ENCODE peak calls at places on chromosomes 13 and 19, in four cellular contexts. K is neural progenitor cell, O is GM10248, S is AG04450. V is an unnamed sample.

GRCh38 chr13:39776439-39776838 is 121.0 kb downstream of the COG6 start:
- DNase-seq in K (no peak), S (peak), O (peak), V (peak)

GRCh38 chr19:56806639-56807038 is 33.9 kb downstream of the PEG3 start:
- DNase-seq in O (no peak), K (no peak), S (no peak), V (no peak)

GRCh38 chr19:56110515-56111448 is 10.3 kb downstream of the ZNF787 start:
- DNase-seq in O (no peak), S (no peak), K (peak), V (no peak)

GRCh38 chr13:50448535-50448981 is 394.9 kb downstream of the DLEU7 start:
- DNase-seq in K (no peak), S (no peak), O (no peak), V (no peak)

GRCh38 chr13:114118763-114119123 is 13.7 kb downstream of the RASA3 start:
- DNase-seq in O (no peak), K (no peak), S (no peak), V (peak)

GRCh38 chr19:48556825-48557224 is 4.9 kb downstream of the SULT2B1 start:
- DNase-seq in K (no peak), S (no peak), O (no peak), V (no peak)

GRCh38 chr19:36489920-36490415 is 607 bp upstream of the ZNF566 start:
- DNase-seq in S (peak), K (peak), O (peak), V (peak)

GRCh38 chr19:3821857-3822364 is 35.7 kb upstream of the MATK start:
- DNase-seq in O (peak), K (peak), S (no peak), V (peak)

GRCh38 chr13:23788459-23788858 is 100.7 kb downstream of the MIPEP start:
- DNase-seq in K (no peak), O (no peak), S (no peak), V (no peak)

GRCh38 chr19:35404879-35405622 is 34.2 kb downstream of the GPR42 start:
- DNase-seq in S (peak), O (peak), K (peak), V (peak)

GRCh38 chr13:25170554-25171107 is 1.5 kb downstream of the AMER2 start:
- DNase-seq in S (no peak), K (peak), O (no peak), V (peak)

GRCh38 chr13:113837554-113838355 is 26.1 kb downstream of the GAS6 start:
- DNase-seq in S (peak), O (no peak), K (no peak), V (no peak)

GRCh38 chr13:20142927-20143480 is 17.8 kb downstream of the GJA3 start:
- DNase-seq in K (no peak), O (no peak), S (no peak), V (no peak)

GRCh38 chr13:35917252-35917941 is 213.8 kb downstream of the DCLK1 start:
- DNase-seq in O (no peak), S (no peak), K (no peak), V (no peak)

GRCh38 chr19:5851302-5851701 is at the start of gene FUT3:
- DNase-seq in S (no peak), K (no peak), O (no peak), V (no peak)

GRCh38 chr13:51230473-51231105 is 8.4 kb downstream of the FAM124A start:
- DNase-seq in S (no peak), K (no peak), O (no peak), V (no peak)

GRCh38 chr19:7743425-7743841 is 3.9 kb downstream of the CD209 start:
- DNase-seq in S (no peak), O (peak), K (no peak), V (peak)

GRCh38 chr13:97346561-97347254 is 87.3 kb upstream of the RAP2A start:
- DNase-seq in K (no peak), O (no peak), S (no peak), V (no peak)

GRCh38 chr13:99749627-99750026 is 221.9 kb downstream of the ZIC5 start:
- DNase-seq in K (peak), S (no peak), O (no peak), V (no peak)

GRCh38 chr19:6424190-6424938 is at the start of gene KHSRP:
- DNase-seq in S (no peak), O (no peak), K (peak), V (peak)

GRCh38 chr19:58350001-58350801 is 3.1 kb downstream of the A1BG start:
- DNase-seq in K (no peak), O (no peak), S (no peak), V (no peak)

GRCh38 chr13:84574851-84575250 is 692.6 kb upstream of the SLITRK1 start:
- DNase-seq in O (no peak), S (no peak), K (no peak), V (no peak)

GRCh38 chr19:3849092-3849491 is 19.7 kb downstream of the ZFR2 start:
- DNase-seq in O (no peak), K (peak), S (no peak), V (peak)

GRCh38 chr13:111981446-111982165 is 85.3 kb upstream of the SOX1 start:
- DNase-seq in S (no peak), O (no peak), K (no peak), V (no peak)

GRCh38 chr13:52010890-52011689 is at the start of gene ATP7B:
- DNase-seq in K (peak), O (peak), S (no peak), V (peak)

GRCh38 chr13:59435024-59435423 is 728.7 kb downstream of the DIAPH3 start:
- DNase-seq in O (no peak), K (no peak), S (no peak), V (no peak)

GRCh38 chr19:6235031-6235951 is 44.5 kb downstream of the MLLT1 start:
- DNase-seq in S (no peak), O (no peak), K (no peak), V (no peak)

GRCh38 chr19:12884926-12885748 is 1.9 kb downstream of the KLF1 start:
- DNase-seq in K (peak), O (peak), S (no peak), V (peak)

GRCh38 chr19:860481-861098 is 1.1 kb downstream of the CFD start:
- DNase-seq in K (peak), S (peak), O (peak), V (peak)

GRCh38 chr19:44529541-44529940 is at the start of gene CEACAM20:
- DNase-seq in O (no peak), S (no peak), K (no peak), V (no peak)

GRCh38 chr19:44527554-44527953 is 1.9 kb downstream of the CEACAM20 start:
- DNase-seq in K (no peak), S (no peak), O (no peak), V (no peak)

GRCh38 chr19:44530777-44531176 is 1.3 kb upstream of the CEACAM20 start:
- DNase-seq in S (no peak), O (no peak), K (no peak), V (no peak)

GRCh38 chr19:44521370-44521769 is 8.1 kb downstream of the CEACAM20 start:
- DNase-seq in K (no peak), O (no peak), S (no peak), V (no peak)

DNA sequence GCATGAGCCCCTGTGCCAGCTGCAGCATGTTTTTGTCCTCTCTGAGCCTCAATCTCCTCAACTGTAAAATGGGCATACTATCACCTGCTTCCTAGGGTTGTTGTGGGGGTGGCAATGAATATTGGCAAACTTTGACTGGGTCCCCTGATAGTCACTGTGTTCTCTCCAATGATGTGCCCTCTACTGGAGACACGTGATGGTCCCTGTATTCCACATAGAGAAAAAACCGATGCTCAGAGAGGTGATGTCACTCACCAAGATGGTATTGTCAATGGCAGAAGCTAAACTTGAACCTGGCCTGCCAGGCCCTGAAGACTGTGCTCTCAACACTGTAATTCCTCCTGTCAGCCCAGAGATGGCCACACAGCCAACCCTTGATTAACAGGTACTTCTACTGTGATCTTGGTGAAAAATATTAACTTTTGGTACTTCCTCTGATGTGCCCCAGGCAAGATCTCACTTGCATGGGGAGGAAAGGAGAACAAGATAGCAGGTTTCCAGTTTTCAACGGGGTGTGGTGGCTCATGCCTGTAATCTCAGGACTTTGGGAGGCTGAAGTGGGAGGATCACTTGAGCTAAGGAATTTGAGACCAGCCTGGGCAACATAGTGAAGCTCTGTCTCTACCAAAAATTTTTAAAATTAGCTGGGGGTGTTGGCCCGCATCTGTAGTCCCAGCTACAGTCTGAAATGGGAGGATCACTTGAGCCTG is 3.6 kb downstream of the CEACAM20 start:
- DNase-seq in K (no peak), O (no peak), S (no peak), V (no peak)
- TF ChIP-seq CTCF in K (no peak), O (no peak), S (no peak), V (no peak)

GRCh38 chr13:102901615-102902305 is 55.9 kb downstream of the ERCC5 start:
- DNase-seq in S (no peak), O (no peak), K (no peak), V (no peak)

GRCh38 chr13:102902789-102903347 is 57.0 kb downstream of the ERCC5 start:
- DNase-seq in K (no peak), O (no peak), S (no peak), V (no peak)

GRCh38 chr13:102904408-102904862 is 58.6 kb downstream of the ERCC5 start:
- DNase-seq in O (no peak), K (no peak), S (no peak), V (no peak)

GRCh38 chr13:102905905-102906304 is 60.1 kb downstream of the ERCC5 start:
- DNase-seq in O (no peak), K (no peak), S (no peak), V (no peak)

GRCh38 chr13:102903659-102904407 is 58.0 kb downstream of the ERCC5 start:
- DNase-seq in S (no peak), O (peak), K (peak), V (no peak)
- TF ChIP-seq CTCF in S (peak), O (peak), K (peak), V (peak)

DNA sequence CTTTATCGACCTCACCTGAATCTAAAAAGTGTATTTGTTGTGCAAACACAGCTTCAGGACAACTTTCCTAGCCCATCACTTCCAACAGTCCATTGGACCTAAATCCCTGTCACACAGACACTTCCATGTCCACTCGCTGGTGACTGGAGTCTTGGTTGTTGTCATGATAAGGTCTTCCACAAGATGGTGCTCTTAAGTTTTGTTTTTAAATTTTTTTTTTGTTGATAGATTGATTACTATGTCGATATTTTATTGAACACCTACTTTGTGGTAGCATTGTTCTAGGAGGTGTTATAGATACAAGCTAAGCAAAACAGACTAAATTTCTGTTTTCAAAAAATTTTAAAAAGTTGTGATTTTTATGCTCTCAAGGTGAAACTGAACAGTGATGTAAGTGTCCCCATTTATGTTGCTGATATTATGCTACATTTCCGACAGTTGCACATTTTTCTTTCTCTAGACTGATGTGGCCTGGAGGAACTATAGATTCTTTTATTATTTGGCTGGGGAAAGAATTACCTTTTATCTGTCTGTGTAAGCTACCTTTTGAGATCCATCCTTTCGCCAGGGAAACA is 8.1 kb upstream of the ERICH6B start:
- DNase-seq in O (peak), S (no peak), K (peak), V (no peak)
- TF ChIP-seq CTCF in O (peak), S (peak), K (peak), V (peak)

GRCh38 chr19:18020212-18021067 is 12.5 kb downstream of the ARRDC2 start:
- DNase-seq in O (peak), K (no peak), S (no peak), V (no peak)
- TF ChIP-seq CTCF in O (no peak), K (no peak), S (no peak), V (no peak)

GRCh38 chr19:49809987-49810389 is 3.1 kb downstream of the FUZ start:
- DNase-seq in O (no peak), S (no peak), K (no peak), V (no peak)

GRCh38 chr19:49812452-49812996 is 568 bp downstream of the FUZ start:
- DNase-seq in O (no peak), S (no peak), K (peak), V (no peak)

GRCh38 chr19:49814010-49814409 is 918 bp upstream of the FUZ start:
- DNase-seq in S (no peak), K (no peak), O (no peak), V (no peak)

GRCh38 chr19:49811328-49811727 is 1.8 kb downstream of the FUZ start:
- DNase-seq in K (no peak), S (no peak), O (no peak), V (no peak)

DNA sequence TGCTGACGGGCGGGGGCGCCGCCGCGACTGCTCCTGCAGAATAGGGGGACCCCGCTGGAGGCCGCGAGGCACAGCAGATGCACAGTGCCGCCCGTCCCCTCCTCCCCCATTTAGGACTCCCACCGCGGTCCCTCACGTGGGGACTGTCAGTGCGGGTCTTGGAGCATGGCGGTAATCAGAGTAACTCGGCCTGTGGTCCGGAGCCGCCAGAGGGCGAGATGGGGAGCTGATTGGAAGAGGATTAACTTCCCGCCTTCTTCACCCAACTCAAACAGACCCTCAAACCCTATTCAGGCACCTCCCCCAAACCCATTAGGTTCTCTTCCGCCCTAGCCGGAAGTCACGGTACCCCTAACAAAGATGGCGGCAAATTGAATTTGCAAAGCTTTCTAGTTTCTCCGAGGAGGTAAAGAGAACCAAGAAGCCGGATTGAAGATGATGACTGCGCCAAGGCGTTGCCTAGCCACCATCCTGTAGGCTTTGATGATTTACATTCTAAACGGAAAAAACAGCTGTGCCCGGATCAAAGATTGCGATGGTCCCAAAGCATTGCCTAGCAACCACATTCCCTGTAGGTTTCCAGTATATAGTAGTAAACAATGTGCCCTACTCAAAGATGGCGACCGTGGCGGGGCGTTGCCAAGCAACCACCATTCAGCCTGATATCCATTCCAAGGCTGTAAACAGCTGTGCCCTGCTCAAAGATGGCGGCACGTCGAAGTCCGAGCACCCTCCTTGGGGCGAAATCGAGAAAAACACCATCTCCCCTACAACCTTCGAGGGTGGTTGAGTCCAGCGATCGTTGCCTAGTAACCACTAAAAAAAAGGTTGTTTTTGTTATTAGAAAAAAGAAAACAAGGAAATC is at the start of gene FUZ:
- DNase-seq in O (peak), K (peak), S (peak), V (peak)
- TF ChIP-seq CTCF in O (no peak), K (peak), S (peak), V (no peak)

GRCh38 chr13:67204731-67205130 is 25.4 kb downstream of the PCDH9 start:
- DNase-seq in K (no peak), S (no peak), O (no peak), V (no peak)
- TF ChIP-seq CTCF in K (no peak), S (no peak), O (no peak), V (no peak)

DNA sequence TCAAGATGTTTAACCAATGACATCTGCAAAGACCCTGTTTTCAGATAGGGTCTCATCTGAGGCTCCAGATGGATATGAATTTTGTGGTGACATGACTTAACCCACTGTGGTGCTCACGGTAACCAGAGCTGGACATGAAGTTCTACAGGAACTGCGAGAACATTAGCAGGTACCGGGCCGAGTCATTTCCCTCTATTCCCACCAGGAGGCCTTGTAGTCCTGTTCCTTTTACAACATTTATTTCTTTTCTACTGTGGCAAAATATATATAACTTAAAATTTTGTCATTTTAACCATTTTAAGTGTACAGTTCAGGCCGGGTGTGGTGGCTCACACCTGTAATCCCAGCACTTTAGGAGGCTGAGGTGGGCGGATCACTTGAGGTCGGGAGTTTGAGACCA is 7.6 kb upstream of the TSPAN16 start:
- DNase-seq in K (no peak), O (no peak), S (peak), V (no peak)
- TF ChIP-seq CTCF in K (peak), O (peak), S (peak), V (peak)

DNA sequence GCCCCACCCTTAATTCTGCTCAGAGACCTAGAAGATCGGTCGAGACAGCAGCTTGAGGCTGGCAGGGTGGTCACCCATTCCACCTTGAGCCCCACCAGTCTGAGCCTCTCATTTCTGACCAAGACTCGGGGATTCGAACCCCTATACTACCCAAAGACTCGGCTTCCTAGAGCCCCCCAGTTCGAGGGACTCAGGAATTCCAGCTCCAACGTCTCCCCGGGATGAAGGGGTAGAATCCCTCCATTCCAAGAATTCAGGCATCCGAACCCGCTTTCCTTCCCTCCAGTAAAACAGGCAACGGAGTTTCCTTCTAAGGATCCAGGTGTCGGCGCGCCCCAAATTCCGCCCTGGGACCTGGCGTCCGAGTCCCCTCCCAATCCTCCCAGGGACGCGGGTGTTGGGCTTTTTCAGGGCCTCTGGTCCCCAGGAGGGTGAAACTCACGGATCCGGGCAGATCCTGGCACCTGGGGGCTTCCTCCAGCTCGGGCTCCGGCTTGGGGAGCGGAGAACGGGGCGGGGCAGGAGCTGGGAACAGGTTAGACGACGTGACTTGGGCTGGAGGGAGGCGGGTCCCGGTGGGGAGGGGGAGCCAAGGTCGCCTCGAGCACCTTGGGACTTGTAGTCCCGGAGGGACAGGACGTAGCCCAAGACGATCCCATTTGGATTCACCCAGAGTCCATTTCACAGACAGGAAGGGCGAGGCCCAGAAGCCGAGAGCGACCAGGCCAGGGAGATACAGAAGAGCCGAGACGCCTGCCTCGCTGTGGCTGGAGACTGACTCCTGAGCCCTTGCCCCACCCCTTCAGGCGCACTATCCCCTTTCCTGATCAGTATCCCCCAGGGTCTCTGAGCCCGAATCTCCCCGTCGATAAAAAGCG is at the start of gene PPP1R13L:
- DNase-seq in O (peak), S (no peak), K (peak), V (peak)
- TF ChIP-seq CTCF in O (no peak), S (no peak), K (no peak), V (no peak)

V was measured in activated CD8-positive, alpha-beta T cell treated with anti-CD3 and anti-CD28 coated beads for 36 hours.